ENCODE peak calls at places on chromosomes 5 and 9, in five cellular contexts. G, B, M, C and Z are unnamed samples. For H3K9me3, the result is how much of the 10 kb centered on the place peaks cover.

GRCh38 chr5:180801596-180802324 is 846 bp downstream of the MGAT1 start:
- DNase-seq in G (no peak), B (no peak), M (no peak), C (no peak), Z (no peak)

GRCh38 chr9:115668506-115668905 is 485.1 kb upstream of the PAPPA start:
- DNase-seq in G (no peak), B (no peak), M (peak), C (no peak), Z (no peak)

GRCh38 chr5:38373733-38374132 is 115.4 kb downstream of the EGFLAM start:
- DNase-seq in G (no peak), B (no peak), M (no peak), C (no peak), Z (no peak)

GRCh38 chr9:116270559-116270958 is 117.0 kb downstream of the PAPPA start:
- DNase-seq in G (no peak), B (no peak), M (no peak), C (no peak), Z (no peak)

GRCh38 chr9:129835860-129836223 is 584 bp downstream of the USP20 start:
- DNase-seq in G (no peak), B (no peak), M (peak), C (no peak), Z (no peak)

GRCh38 chr5:176943816-176944215 is 44.7 kb upstream of the HK3 start:
- DNase-seq in G (no peak), B (no peak), M (no peak), C (no peak), Z (no peak)

GRCh38 chr5:78275998-78276543 is 18.4 kb downstream of the AP3B1 start:
- DNase-seq in G (no peak), B (no peak), M (no peak), C (no peak), Z (no peak)

GRCh38 chr9:81562221-81563019 is 126.9 kb downstream of the TLE1 start:
- DNase-seq in G (peak), B (peak), M (peak), C (no peak), Z (no peak)

GRCh38 chr5:164115420-164115819 is 610.0 kb downstream of the MAT2B start:
- DNase-seq in G (no peak), B (no peak), M (peak), C (no peak), Z (no peak)

GRCh38 chr9:125608488-125609224 is 98.4 kb downstream of the MAPKAP1 start:
- DNase-seq in G (no peak), B (no peak), M (no peak), C (no peak), Z (no peak)

GRCh38 chr9:111525056-111525977 is at the start of gene ZNF483:
- DNase-seq in G (peak), B (peak), M (peak), C (peak), Z (peak)

GRCh38 chr9:36985769-36986547 is 48.1 kb downstream of the PAX5 start:
- DNase-seq in G (no peak), B (no peak), M (no peak), C (no peak), Z (no peak)

GRCh38 chr9:108549184-108549583 is 306.6 kb downstream of the ACTL7B start:
- DNase-seq in G (no peak), B (no peak), M (peak), C (peak), Z (no peak)

GRCh38 chr9:18791074-18791473 is 241.9 kb downstream of the SAXO1 start:
- DNase-seq in G (peak), B (no peak), M (peak), C (no peak), Z (no peak)

GRCh38 chr5:127959152-127959764 is 124.3 kb upstream of the SLC12A2 start:
- DNase-seq in G (peak), B (peak), M (peak), C (peak), Z (no peak)

GRCh38 chr5:93503598-93504067 is 77.4 kb downstream of the NR2F1-AS1 start:
- DNase-seq in G (no peak), B (no peak), M (peak), C (no peak), Z (no peak)

GRCh38 chr9:92642041-92642451 is 27.9 kb downstream of the IPPK start:
- DNase-seq in G (no peak), B (peak), M (no peak), C (no peak), Z (no peak)

GRCh38 chr9:75850459-75851200 is 39.8 kb upstream of the PCSK5 start:
- DNase-seq in G (no peak), B (no peak), M (no peak), C (no peak), Z (no peak)

GRCh38 chr5:133704411-133704810 is 92.1 kb upstream of the FSTL4 start:
- DNase-seq in G (no peak), B (no peak), M (no peak), C (no peak), Z (no peak)

GRCh38 chr5:179759961-179760541 is 27.4 kb downstream of the MAML1 start:
- DNase-seq in G (no peak), B (no peak), M (no peak), C (no peak), Z (peak)

GRCh38 chr5:6135977-6136376 is 242.4 kb downstream of the MED10 start:
- DNase-seq in G (no peak), B (no peak), M (no peak), C (no peak), Z (no peak)

GRCh38 chr5:1376921-1377320 is 32.0 kb upstream of the CLPTM1L start:
- DNase-seq in G (no peak), B (no peak), M (no peak), C (no peak), Z (no peak)

GRCh38 chr9:336039-336438 is 121.4 kb downstream of the DOCK8 start:
- DNase-seq in G (no peak), B (no peak), M (peak), C (no peak), Z (no peak)

GRCh38 chr5:17212996-17213395 is 4.4 kb upstream of the BASP1 start:
- DNase-seq in G (no peak), B (no peak), M (no peak), C (no peak), Z (no peak)

GRCh38 chr9:18554244-18554643 is 80.3 kb downstream of the ADAMTSL1 start:
- DNase-seq in G (no peak), B (no peak), M (peak), C (no peak), Z (no peak)

GRCh38 chr5:78287833-78288232 is 6.7 kb downstream of the AP3B1 start:
- DNase-seq in G (peak), B (no peak), M (peak), C (no peak), Z (no peak)

GRCh38 chr5:135476615-135477493 is 24.7 kb upstream of the TIFAB start:
- DNase-seq in G (no peak), B (no peak), M (no peak), C (no peak), Z (no peak)

GRCh38 chr9:99905833-99906402 is 536 bp upstream of the STX17 start:
- DNase-seq in G (no peak), B (no peak), M (peak), C (peak), Z (no peak)

GRCh38 chr5:126138475-126139005 is 284.7 kb upstream of the GRAMD2B start:
- DNase-seq in G (no peak), B (no peak), M (peak), C (peak), Z (no peak)

GRCh38 chr5:129820-130219 is 37.9 kb downstream of the PLEKHG4B start:
- DNase-seq in G (no peak), B (no peak), M (no peak), C (no peak), Z (no peak)

GRCh38 chr9:109739760-109740159 is 40.2 kb upstream of the PALM2AKAP2 start:
- DNase-seq in G (no peak), B (no peak), M (peak), C (no peak), Z (no peak)

GRCh38 chr9:114154597-114155102 is 687 bp upstream of the COL27A1 start:
- DNase-seq in G (no peak), B (no peak), M (no peak), C (no peak), Z (no peak)
- H3K4me3 ChIP-seq in G (peak), B (peak), M (peak), C (no peak), Z (no peak)

DNA sequence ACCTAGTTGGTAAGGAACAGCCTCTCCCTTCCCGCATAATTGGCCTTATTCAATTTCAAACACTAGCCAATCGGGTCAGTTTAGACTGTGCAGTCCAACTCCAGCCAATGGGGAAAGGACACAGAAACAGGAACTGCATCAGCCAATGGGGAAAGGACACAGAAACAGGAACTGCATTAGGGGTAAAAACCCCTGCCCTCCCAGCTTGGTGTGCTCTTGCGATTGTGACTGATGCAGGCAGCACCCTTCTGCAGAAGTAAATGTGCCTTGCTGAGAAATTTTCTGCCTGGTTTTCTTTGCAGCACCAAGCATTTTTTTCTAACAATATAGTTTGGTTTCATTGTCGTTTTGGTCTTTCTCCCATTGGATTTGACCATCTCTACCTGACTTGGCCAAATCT is 8.6 kb upstream of the GLT6D1 start:
- DNase-seq in G (no peak), B (no peak), M (no peak), C (no peak), Z (no peak)
- H3K9me3 ChIP-seq in G (under half), B (under half), M (under half), C (under half), Z (under half)

DNA sequence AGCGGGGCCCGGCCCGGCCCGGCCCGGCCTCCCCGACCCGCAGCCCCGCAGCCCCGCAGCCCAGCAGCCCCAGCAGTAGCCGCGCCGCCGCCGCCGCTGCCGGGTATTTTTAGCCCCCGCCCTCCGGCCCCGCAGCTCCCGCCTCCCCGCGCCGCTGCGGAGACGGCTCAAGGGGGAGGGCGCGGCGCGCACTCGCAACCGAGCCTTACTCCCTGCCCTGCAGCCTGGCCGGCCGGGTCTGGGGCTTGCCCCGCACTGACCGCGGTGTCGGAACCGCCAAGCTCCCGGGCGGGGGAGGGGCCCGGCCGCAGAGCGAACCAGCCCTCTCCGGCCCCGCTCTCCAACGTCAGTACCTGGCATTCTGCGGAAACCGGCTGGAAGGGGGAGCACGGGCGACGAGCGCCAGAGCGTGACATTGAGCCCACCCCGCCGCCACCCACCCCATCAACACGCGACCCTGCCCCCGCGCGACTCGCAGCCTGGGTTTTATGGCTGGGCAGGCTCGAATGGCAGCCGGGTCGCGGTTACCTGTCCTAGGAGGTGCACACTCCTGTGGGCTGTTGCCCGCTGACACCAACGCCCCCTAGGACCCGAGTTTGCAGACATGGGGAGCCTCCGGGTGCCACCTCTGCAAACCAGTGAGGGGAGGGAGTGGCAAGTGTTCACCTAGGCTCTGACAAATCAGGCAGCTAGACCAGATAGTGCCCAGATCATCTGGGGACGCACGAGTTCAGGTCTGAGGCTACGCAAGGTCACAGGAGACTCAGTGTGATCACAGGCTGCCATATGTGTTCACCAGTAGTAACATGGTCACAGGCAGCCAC is at the start of gene ACSL6:
- DNase-seq in G (no peak), B (peak), M (no peak), C (no peak), Z (peak)
- H3K4me3 ChIP-seq in G (peak), B (peak), M (peak), C (peak), Z (no peak)

GRCh38 chr5:152218694-152219093 is 186.4 kb downstream of the NMUR2 start:
- DNase-seq in G (no peak), B (no peak), M (peak), C (no peak), Z (no peak)

DNA sequence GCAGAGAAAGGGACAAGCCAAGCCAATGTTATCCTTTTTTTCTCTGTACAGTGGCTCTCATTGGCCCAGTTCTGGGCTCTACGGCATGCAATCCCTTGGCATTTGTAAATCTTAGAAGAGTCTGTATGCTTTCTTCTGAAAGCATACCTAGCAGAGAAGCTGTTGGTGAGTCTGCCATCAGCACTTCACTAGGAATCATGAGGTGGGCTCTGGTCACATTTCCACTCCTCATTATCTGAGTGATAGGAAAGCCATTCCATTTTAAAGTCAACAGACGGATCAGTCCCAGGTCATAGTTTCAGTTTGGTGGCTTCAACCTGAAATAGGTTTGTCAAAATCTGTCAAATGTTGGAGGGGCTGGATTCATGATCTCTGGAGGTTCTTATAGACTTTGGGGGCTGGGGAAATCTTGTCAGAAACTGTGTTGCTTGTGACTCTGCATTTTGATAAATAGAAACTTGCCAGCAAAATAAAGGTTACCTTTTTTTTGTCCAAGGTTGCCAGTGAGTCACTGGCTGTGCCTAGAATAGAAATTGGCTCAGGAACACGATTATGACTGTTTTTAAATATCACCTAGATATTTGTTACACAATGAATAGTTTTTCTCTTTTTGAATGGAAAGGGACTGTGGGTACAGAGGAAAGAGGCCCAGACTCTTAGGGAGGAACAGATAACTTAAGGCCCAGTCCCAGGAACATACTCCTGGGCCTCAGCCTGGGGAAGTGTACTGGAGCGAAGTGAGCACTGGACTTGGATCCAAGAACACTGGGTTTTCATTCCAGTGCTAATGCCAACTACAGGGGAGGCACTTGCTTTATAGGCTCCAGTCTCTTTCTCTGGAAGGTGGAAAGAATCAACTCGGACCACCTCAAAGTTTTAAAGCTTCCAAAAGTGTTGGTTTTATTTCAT is 183.1 kb downstream of the NMUR2 start:
- DNase-seq in G (no peak), B (no peak), M (peak), C (no peak), Z (no peak)
- H3K9me3 ChIP-seq in G (under half), B (under half), M (under half), C (under half), Z (under half)

GRCh38 chr5:59588922-59589321 is 304.6 kb downstream of the PDE4D start:
- DNase-seq in G (no peak), B (no peak), M (peak), C (peak), Z (no peak)

GRCh38 chr5:59586811-59587340 is 306.6 kb downstream of the PDE4D start:
- DNase-seq in G (no peak), B (no peak), M (no peak), C (no peak), Z (no peak)

GRCh38 chr5:59591162-59591561 is 302.4 kb downstream of the PDE4D start:
- DNase-seq in G (no peak), B (no peak), M (peak), C (peak), Z (no peak)

GRCh38 chr5:59584858-59585846 is 308.4 kb downstream of the PDE4D start:
- DNase-seq in G (no peak), B (no peak), M (no peak), C (no peak), Z (no peak)

GRCh38 chr5:59587489-59588337 is 305.8 kb downstream of the PDE4D start:
- DNase-seq in G (no peak), B (no peak), M (peak), C (peak), Z (no peak)
- H3K4me3 ChIP-seq in G (no peak), B (no peak), M (peak), C (peak), Z (no peak)

GRCh38 chr9:83569326-83569725 is 31.1 kb upstream of the FRMD3 start:
- DNase-seq in G (no peak), B (no peak), M (no peak), C (no peak), Z (no peak)
- H3K9me3 ChIP-seq in G (under half), B (under half), M (under half), C (under half), Z (under half)

DNA sequence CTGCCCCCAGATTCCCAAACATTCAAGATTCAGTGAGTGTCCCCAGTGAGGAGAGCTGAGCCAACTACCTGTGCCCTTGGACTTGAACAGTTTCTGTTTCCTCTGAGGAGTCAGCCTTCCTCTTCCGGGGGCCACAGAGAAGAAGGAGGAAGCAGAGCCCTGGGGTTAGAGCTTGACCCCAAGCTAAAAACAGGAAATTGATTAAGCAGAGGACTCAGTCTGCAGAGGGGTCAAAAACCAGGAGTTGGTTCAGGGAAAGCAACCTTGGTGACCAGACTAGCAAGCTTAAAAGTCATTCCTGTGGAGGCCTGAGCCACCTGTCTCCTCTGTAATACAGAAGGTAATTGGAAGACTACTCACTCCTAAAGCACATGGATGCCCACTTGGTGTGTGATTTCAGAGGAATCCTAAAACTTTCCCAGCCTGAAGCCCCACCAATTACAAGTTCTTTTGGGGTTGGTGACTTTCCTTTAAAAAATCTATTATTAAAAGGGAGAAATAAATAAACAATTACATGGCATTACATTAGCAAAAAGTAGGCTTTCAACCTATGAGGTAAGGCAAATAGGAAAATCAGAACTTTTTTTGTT is 64.2 kb upstream of the SELENOP start:
- DNase-seq in G (no peak), B (no peak), M (no peak), C (peak), Z (peak)
- H3K4me3 ChIP-seq in G (no peak), B (no peak), M (no peak), C (no peak), Z (no peak)

GRCh38 chr5:141236516-141237313 is 8.5 kb upstream of the PCDHB15 start:
- DNase-seq in G (no peak), B (no peak), M (no peak), C (no peak), Z (no peak)

GRCh38 chr5:141234109-141234508 is 11.0 kb downstream of the PCDHB14 start:
- DNase-seq in G (no peak), B (no peak), M (no peak), C (no peak), Z (no peak)
- H3K9me3 ChIP-seq in G (under half), B (under half), M (under half), C (under half), Z (under half)

GRCh38 chr9:114098660-114099522 is at the start of gene KIF12:
- DNase-seq in G (peak), B (no peak), M (peak), C (peak), Z (no peak)

GRCh38 chr9:114099523-114100270 is 605 bp upstream of the KIF12 start:
- DNase-seq in G (no peak), B (no peak), M (no peak), C (no peak), Z (no peak)

GRCh38 chr9:114096866-114097612 is 2.1 kb downstream of the KIF12 start:
- DNase-seq in G (no peak), B (no peak), M (no peak), C (no peak), Z (no peak)

GRCh38 chr9:114097613-114098020 is 1.5 kb downstream of the KIF12 start:
- DNase-seq in G (no peak), B (no peak), M (peak), C (peak), Z (no peak)

DNA sequence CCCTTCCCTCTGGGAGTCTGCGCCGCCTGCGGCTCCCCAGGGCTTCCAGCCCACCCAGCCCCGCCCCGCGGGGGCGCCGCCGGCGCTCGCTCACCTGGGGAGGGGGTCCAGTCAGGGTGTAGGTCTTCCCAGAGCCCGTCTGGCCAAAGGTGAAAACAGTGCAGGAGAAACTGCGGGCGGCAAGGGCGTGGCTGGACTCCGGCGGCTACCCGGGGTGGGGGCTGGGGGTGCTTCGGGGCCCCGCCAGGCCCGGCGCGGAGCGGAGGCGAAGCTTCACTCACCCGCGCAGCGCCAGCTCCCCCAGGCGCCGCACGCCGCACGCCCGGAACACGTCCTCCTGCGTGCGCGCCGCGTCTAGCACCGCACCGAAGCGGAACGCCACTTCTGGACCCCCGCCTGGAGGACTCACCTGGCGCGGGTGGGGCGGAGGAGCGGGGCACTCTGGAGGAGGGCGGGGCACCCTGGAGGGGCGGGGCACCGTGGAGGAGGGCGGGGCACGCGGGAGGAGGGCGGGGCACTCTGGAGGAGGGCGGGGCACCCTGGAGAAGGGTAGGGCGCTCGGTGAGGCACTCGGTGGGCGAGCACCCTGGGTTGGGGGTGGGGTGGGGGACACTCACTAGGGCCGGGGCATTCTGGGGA is 952 bp downstream of the KIF12 start:
- DNase-seq in G (peak), B (no peak), M (peak), C (peak), Z (no peak)
- H3K4me3 ChIP-seq in G (peak), B (peak), M (peak), C (no peak), Z (no peak)